ENCODE peak calls at places on chromosomes 16 and 17, in four cellular contexts. One of them, this sample, is unnamed.

GRCh38 chr17:71869833-71870545 is 250.8 kb upstream of the SOX9 start:
- DNase-seq in psoas muscle: no peak
- DNase-seq in lung: no peak
- DNase-seq in PC-3: no peak
- DNase-seq in this sample: no peak

GRCh38 chr17:67884766-67885165 is 59.5 kb downstream of the BPTF start:
- DNase-seq in psoas muscle: no peak
- DNase-seq in lung: no peak
- DNase-seq in PC-3: no peak
- DNase-seq in this sample: no peak

GRCh38 chr17:4573682-4574081 is 10.6 kb upstream of the SMTNL2 start:
- DNase-seq in psoas muscle: peak; percentile 73
- DNase-seq in lung: no peak
- DNase-seq in PC-3: no peak
- DNase-seq in this sample: no peak

GRCh38 chr17:3885271-3885670 is 7.6 kb downstream of the CAMKK1 start:
- DNase-seq in psoas muscle: no peak
- DNase-seq in lung: no peak
- DNase-seq in PC-3: no peak
- DNase-seq in this sample: no peak

GRCh38 chr17:45423304-45423703 is 9.4 kb downstream of the ARHGAP27 start:
- DNase-seq in psoas muscle: no peak
- DNase-seq in lung: no peak
- DNase-seq in PC-3: no peak
- DNase-seq in this sample: no peak

GRCh38 chr16:1771864-1772361 is 570 bp upstream of the NME3 start:
- DNase-seq in psoas muscle: no peak
- DNase-seq in lung: no peak
- DNase-seq in PC-3: no peak
- DNase-seq in this sample: no peak

GRCh38 chr17:77540531-77540930 is 399.8 kb downstream of the SEC14L1 start:
- DNase-seq in psoas muscle: no peak
- DNase-seq in lung: no peak
- DNase-seq in PC-3: no peak
- DNase-seq in this sample: no peak

GRCh38 chr17:65741690-65742089 is 180.2 kb upstream of the AXIN2 start:
- DNase-seq in psoas muscle: no peak
- DNase-seq in lung: no peak
- DNase-seq in PC-3: no peak
- DNase-seq in this sample: no peak

GRCh38 chr17:66996926-66997325 is 32.4 kb downstream of the CACNG4 start:
- DNase-seq in psoas muscle: no peak
- DNase-seq in lung: no peak
- DNase-seq in PC-3: no peak
- DNase-seq in this sample: no peak

GRCh38 chr17:42087736-42088705 is 10.3 kb downstream of the ZNF385C start:
- DNase-seq in psoas muscle: no peak
- DNase-seq in lung: no peak
- DNase-seq in PC-3: no peak
- DNase-seq in this sample: no peak

GRCh38 chr16:1089439-1089821 is 6.6 kb downstream of the C1QTNF8 start:
- DNase-seq in psoas muscle: no peak
- DNase-seq in lung: no peak
- DNase-seq in PC-3: no peak
- DNase-seq in this sample: no peak

GRCh38 chr17:30716461-30717289 is 107.8 kb downstream of the CRLF3 start:
- DNase-seq in psoas muscle: peak; percentile 7
- DNase-seq in lung: no peak
- DNase-seq in PC-3: no peak
- DNase-seq in this sample: no peak
- TF ChIP-seq CTCF in psoas muscle: no peak
- TF ChIP-seq CTCF in lung: no peak
- TF ChIP-seq CTCF in PC-3: no peak
- TF ChIP-seq CTCF in this sample: peak; percentile 10

DNA sequence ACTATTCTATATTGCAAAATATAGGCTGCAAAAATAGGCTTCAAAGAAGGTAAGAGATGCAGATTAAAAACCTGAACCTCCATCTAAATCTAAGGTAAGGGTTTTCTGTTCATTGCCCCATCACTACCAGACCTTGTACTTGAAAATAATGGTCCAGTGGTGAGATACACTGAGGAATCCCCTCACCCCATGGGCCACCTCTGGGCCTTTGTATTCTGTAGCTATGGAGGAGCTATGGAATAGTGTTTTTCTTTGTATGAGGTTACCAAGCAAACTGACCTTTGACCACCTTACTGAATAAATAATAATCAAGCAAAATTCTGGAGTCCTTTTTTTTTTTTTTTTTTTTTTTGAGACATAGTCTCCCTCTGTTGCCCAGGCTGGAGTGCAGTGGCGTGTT is 4.8 kb upstream of the UBE2Z start:
- DNase-seq in psoas muscle: no peak
- DNase-seq in lung: no peak
- DNase-seq in PC-3: no peak
- DNase-seq in this sample: no peak
- H3K27me3 ChIP-seq in psoas muscle: no peaks in the 10 kb centered on the region
- H3K27me3 ChIP-seq in lung: no peaks in the 10 kb centered on the region
- H3K27me3 ChIP-seq in PC-3: no peaks in the 10 kb centered on the region
- H3K27me3 ChIP-seq in this sample: no peaks in the 10 kb centered on the region

GRCh38 chr16:19681637-19682036 is 36.4 kb downstream of the KNOP1 start:
- DNase-seq in psoas muscle: no peak
- DNase-seq in lung: no peak
- DNase-seq in PC-3: no peak
- DNase-seq in this sample: no peak

GRCh38 chr16:19683453-19684236 is 34.4 kb downstream of the KNOP1 start:
- DNase-seq in psoas muscle: no peak
- DNase-seq in lung: no peak
- DNase-seq in PC-3: no peak
- DNase-seq in this sample: no peak

GRCh38 chr16:19677403-19677802 is 40.6 kb downstream of the KNOP1 start:
- DNase-seq in psoas muscle: no peak
- DNase-seq in lung: no peak
- DNase-seq in PC-3: no peak
- DNase-seq in this sample: no peak

GRCh38 chr16:19678804-19679203 is 39.2 kb downstream of the KNOP1 start:
- DNase-seq in psoas muscle: no peak
- DNase-seq in lung: no peak
- DNase-seq in PC-3: no peak
- DNase-seq in this sample: no peak

GRCh38 chr16:19680972-19681371 is 37.1 kb downstream of the KNOP1 start:
- DNase-seq in psoas muscle: no peak
- DNase-seq in lung: no peak
- DNase-seq in PC-3: peak; percentile 46
- DNase-seq in this sample: no peak
- TF ChIP-seq CTCF in psoas muscle: no peak
- TF ChIP-seq CTCF in lung: no peak
- TF ChIP-seq CTCF in PC-3: peak; percentile 51
- TF ChIP-seq CTCF in this sample: no peak

GRCh38 chr16:14131774-14132695 is 60.9 kb downstream of the MRTFB start:
- DNase-seq in psoas muscle: no peak
- DNase-seq in lung: no peak
- DNase-seq in PC-3: no peak
- DNase-seq in this sample: no peak
- H3K27me3 ChIP-seq in psoas muscle: no peaks in the 10 kb centered on the region
- H3K27me3 ChIP-seq in lung: no peaks in the 10 kb centered on the region
- H3K27me3 ChIP-seq in PC-3: no peaks in the 10 kb centered on the region
- H3K27me3 ChIP-seq in this sample: no peaks in the 10 kb centered on the region